ENCODE peak calls at places on chromosomes 12 and 14, in seven cellular contexts. Z, K, G, B, E, J and V are unnamed samples.

GRCh38 chr12:88503344-88503743 is 76.9 kb downstream of the KITLG start:
- DNase-seq in B (no peak), G (no peak), K (no peak), E (no peak), Z (no peak), J (no peak), V (no peak)

GRCh38 chr12:2959194-2959507 is at the start of gene TEAD4:
- DNase-seq in B (peak), K (peak), G (peak), J (no peak), Z (peak), E (no peak), V (peak)

GRCh38 chr14:93715279-93715927 is 72.9 kb downstream of the PRIMA1 start:
- DNase-seq in Z (no peak), J (no peak), G (no peak), B (no peak), E (no peak), K (peak), V (no peak)

GRCh38 chr14:22560638-22561365 is 28.2 kb downstream of the DAD1 start:
- DNase-seq in Z (no peak), K (peak), G (no peak), E (no peak), J (no peak), B (no peak), V (no peak)

GRCh38 chr12:116304621-116305020 is 27.1 kb upstream of the MED13L start:
- DNase-seq in E (no peak), G (no peak), K (no peak), Z (no peak), B (no peak), J (no peak), V (no peak)

GRCh38 chr12:119020377-119021360 is 39.3 kb downstream of the SRRM4 start:
- DNase-seq in E (no peak), K (peak), J (no peak), G (peak), Z (no peak), B (no peak), V (peak)

GRCh38 chr14:39102265-39102968 is 618 bp downstream of the SEC23A start:
- DNase-seq in J (no peak), B (no peak), K (peak), E (no peak), G (no peak), Z (no peak), V (no peak)

GRCh38 chr12:109951136-109951535 is 45.0 kb downstream of the GIT2 start:
- DNase-seq in Z (no peak), J (no peak), G (no peak), K (no peak), E (no peak), B (no peak), V (no peak)

GRCh38 chr14:104979758-104980591 is 1.8 kb upstream of the AHNAK2 start:
- DNase-seq in G (peak), B (peak), E (no peak), Z (peak), J (no peak), K (peak), V (peak)

GRCh38 chr12:79685068-79685467 is 5.7 kb downstream of the PAWR start:
- DNase-seq in K (no peak), Z (no peak), E (no peak), G (no peak), B (no peak), J (no peak), V (no peak)

GRCh38 chr14:99522457-99522891 is 41.3 kb downstream of the CCNK start:
- DNase-seq in E (no peak), Z (peak), B (no peak), G (no peak), K (no peak), J (no peak), V (peak)

GRCh38 chr12:42483534-42483857 is 106.0 kb downstream of the PRICKLE1 start:
- DNase-seq in E (no peak), G (no peak), B (no peak), Z (no peak), K (no peak), J (no peak), V (peak)

GRCh38 chr14:73723799-73724621 is 9.8 kb upstream of the PNMA1 start:
- DNase-seq in K (peak), E (no peak), B (peak), G (peak), J (no peak), Z (peak), V (peak)

GRCh38 chr12:6337958-6338406 is 3.9 kb downstream of the TNFRSF1A start:
- DNase-seq in K (no peak), B (no peak), Z (peak), E (no peak), G (no peak), J (no peak), V (no peak)

GRCh38 chr12:110702081-110702480 is 13.2 kb upstream of the HVCN1 start:
- DNase-seq in E (no peak), G (no peak), Z (no peak), J (no peak), K (no peak), B (no peak), V (no peak)

GRCh38 chr14:93520053-93520607 is 89.4 kb downstream of the UNC79 start:
- DNase-seq in Z (no peak), K (no peak), B (no peak), G (no peak), E (no peak), J (no peak), V (no peak)

GRCh38 chr14:32629146-32629545 is 300.0 kb downstream of the AKAP6 start:
- DNase-seq in K (no peak), E (no peak), G (no peak), B (no peak), Z (no peak), J (no peak), V (no peak)

GRCh38 chr14:49512147-49512551 is 74.0 kb downstream of the RPS29 start:
- DNase-seq in J (no peak), B (no peak), E (no peak), Z (no peak), K (no peak), G (no peak), V (no peak)

GRCh38 chr14:101200008-101200649 is 296.6 kb upstream of the RTL1 start:
- DNase-seq in E (no peak), J (no peak), Z (no peak), B (no peak), G (peak), K (no peak), V (no peak)

GRCh38 chr12:30756074-30756473 is 1.3 kb upstream of the CAPRIN2 start:
- DNase-seq in J (no peak), Z (peak), K (no peak), B (no peak), G (no peak), E (no peak), V (no peak)

GRCh38 chr12:15208871-15209656 is 12.2 kb downstream of the RERG start:
- DNase-seq in K (no peak), E (no peak), J (no peak), G (no peak), Z (no peak), B (no peak), V (no peak)

GRCh38 chr12:89980236-89980635 is 271.6 kb upstream of the ATP2B1 start:
- DNase-seq in Z (no peak), B (no peak), E (no peak), K (peak), J (no peak), G (no peak), V (no peak)

GRCh38 chr14:45716506-45716905 is 463.5 kb upstream of the MIS18BP1 start:
- DNase-seq in J (no peak), K (no peak), G (peak), E (no peak), B (no peak), Z (no peak), V (no peak)

GRCh38 chr14:98077176-98077575 is 1194.8 kb downstream of the BCL11B start:
- DNase-seq in G (no peak), B (no peak), Z (no peak), E (no peak), K (no peak), J (no peak), V (no peak)

GRCh38 chr14:95686935-95687334 is 709 bp downstream of the TCL1B start:
- DNase-seq in G (no peak), K (no peak), J (no peak), B (no peak), Z (no peak), E (no peak), V (no peak)

GRCh38 chr12:7994731-7995205 is 37.7 kb upstream of the FOXJ2 start:
- DNase-seq in E (no peak), J (no peak), K (no peak), B (no peak), G (peak), Z (no peak), V (no peak)

GRCh38 chr14:77144412-77145115 is 3.0 kb upstream of the ZDHHC22 start:
- DNase-seq in E (no peak), G (no peak), B (no peak), J (no peak), Z (no peak), K (no peak), V (no peak)

GRCh38 chr14:23863836-23864235 is 89.7 kb upstream of the DHRS4 start:
- DNase-seq in B (no peak), Z (no peak), K (no peak), E (no peak), G (no peak), J (no peak), V (no peak)

GRCh38 chr12:7542813-7543212 is 39.2 kb upstream of the CD163 start:
- DNase-seq in J (no peak), E (no peak), G (no peak), B (no peak), Z (no peak), K (no peak), V (no peak)

GRCh38 chr12:132392389-132393244 is 63.2 kb upstream of the GALNT9 start:
- DNase-seq in G (no peak), J (no peak), Z (no peak), B (no peak), K (no peak), E (no peak), V (peak)

GRCh38 chr14:103056322-103057027 is 874 bp downstream of the CDC42BPB start:
- DNase-seq in E (no peak), K (peak), B (peak), Z (peak), J (no peak), G (peak), V (peak)

GRCh38 chr12:46831335-46832083 is 5.7 kb upstream of the SLC38A4 start:
- DNase-seq in J (no peak), K (no peak), G (peak), E (no peak), Z (peak), B (peak), V (peak)

GRCh38 chr12:68012712-68013111 is 23.5 kb downstream of the IFNG-AS1 start:
- DNase-seq in G (no peak), B (no peak), J (no peak), Z (no peak), E (no peak), K (no peak), V (no peak)

GRCh38 chr12:64039285-64039871 is 182.7 kb downstream of the KICS2 start:
- DNase-seq in G (no peak), J (no peak), K (peak), Z (no peak), B (no peak), E (no peak), V (no peak)

GRCh38 chr12:113673524-113674238 is 202.0 kb upstream of the LHX5 start:
- DNase-seq in E (no peak), Z (no peak), B (no peak), K (no peak), J (no peak), G (no peak), V (no peak)

GRCh38 chr14:88937706-88938105 is 113.3 kb downstream of the TTC8 start:
- DNase-seq in J (no peak), G (no peak), Z (no peak), B (no peak), E (no peak), K (no peak), V (no peak)

DNA sequence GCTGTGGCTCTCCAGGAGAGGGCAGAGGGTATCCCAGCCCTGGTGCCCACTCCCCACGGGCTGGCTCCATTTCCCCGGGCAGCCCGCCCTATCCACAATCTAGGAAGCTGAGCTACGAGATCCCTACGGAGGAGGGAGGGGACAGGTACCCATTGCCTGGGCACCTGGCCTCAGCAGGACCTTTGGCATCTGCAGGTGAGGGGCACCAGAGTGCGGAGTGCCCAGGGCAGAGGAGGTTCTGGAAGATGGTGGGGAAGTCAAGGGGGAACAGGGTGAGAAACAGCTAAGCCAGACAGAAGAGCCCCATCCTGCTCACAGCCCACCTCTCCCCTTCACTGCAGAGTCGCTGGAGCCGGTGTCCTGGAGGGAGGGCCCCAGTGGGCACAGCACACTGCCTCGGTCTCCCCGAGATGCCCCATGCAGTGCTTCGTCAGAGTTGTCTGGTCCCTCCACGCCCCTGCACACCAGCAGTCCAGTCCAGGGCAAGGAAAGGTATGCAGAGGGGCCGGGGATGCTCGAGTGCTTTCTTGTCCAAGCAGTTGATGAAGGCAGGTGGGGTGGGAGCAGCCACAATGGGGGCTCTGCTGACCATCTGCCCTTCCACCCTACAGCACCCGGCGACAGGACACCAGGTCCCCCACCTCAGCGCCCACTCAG is 10.3 kb downstream of the TNS2 start:
- DNase-seq in J (no peak), G (no peak), E (no peak), Z (peak), B (no peak), K (no peak), V (peak)
- H3K27ac ChIP-seq in J (peak), G (no peak), E (no peak), Z (peak), B (peak), K (no peak), V (peak)

GRCh38 chr14:69358233-69358963 is 39.7 kb downstream of the ERH start:
- DNase-seq in G (no peak), K (no peak), B (no peak), J (no peak), Z (no peak), E (no peak), V (no peak)

GRCh38 chr14:69355155-69355954 is 42.7 kb downstream of the ERH start:
- DNase-seq in G (no peak), K (no peak), J (no peak), Z (peak), E (no peak), B (no peak), V (no peak)

GRCh38 chr14:69355955-69356321 is 42.2 kb downstream of the ERH start:
- DNase-seq in Z (peak), E (no peak), G (no peak), K (no peak), B (peak), J (no peak), V (no peak)

GRCh38 chr14:69357544-69358200 is 40.4 kb downstream of the ERH start:
- DNase-seq in J (no peak), E (no peak), Z (no peak), K (no peak), G (no peak), B (no peak), V (no peak)

GRCh38 chr14:69356903-69357543 is 41.1 kb downstream of the ERH start:
- DNase-seq in Z (no peak), E (no peak), J (no peak), G (no peak), K (no peak), B (no peak), V (no peak)
- H3K27ac ChIP-seq in Z (no peak), E (no peak), J (no peak), G (no peak), K (no peak), B (no peak), V (no peak)

DNA sequence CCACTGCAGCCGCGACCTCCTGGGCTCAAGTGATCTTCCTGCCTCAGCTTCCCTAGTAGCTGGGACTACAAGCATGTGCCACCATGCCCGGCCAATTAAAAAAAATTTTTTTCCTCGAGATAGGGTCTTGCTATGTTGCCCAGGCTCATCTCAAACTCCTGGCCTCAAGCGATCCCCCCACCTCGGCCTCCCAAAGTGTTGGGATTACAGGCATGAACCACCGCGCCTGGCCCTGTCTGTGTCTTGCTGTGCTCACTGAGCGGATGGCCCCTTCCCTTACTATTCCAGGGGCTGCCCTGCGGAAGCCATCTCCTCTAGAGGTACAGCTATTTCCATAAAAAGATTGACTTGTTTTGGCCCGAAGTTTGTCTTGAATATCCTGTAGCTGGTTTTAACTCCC is 20.1 kb downstream of the SNRNP35 start:
- DNase-seq in K (no peak), G (no peak), J (no peak), Z (no peak), B (no peak), E (no peak), V (no peak)
- H3K27ac ChIP-seq in K (no peak), G (no peak), J (peak), Z (peak), B (peak), E (no peak), V (peak)

GRCh38 chr14:54606631-54607133 is 39.8 kb downstream of the SAMD4A start:
- DNase-seq in G (no peak), B (peak), K (no peak), Z (peak), E (no peak), J (no peak), V (peak)

GRCh38 chr14:54610051-54610977 is 43.4 kb downstream of the SAMD4A start:
- DNase-seq in Z (no peak), G (no peak), B (no peak), E (no peak), J (no peak), K (no peak), V (no peak)

GRCh38 chr14:54606178-54606577 is 39.2 kb downstream of the SAMD4A start:
- DNase-seq in G (peak), E (no peak), B (no peak), K (no peak), J (no peak), Z (no peak), V (peak)

GRCh38 chr14:54614296-54614695 is 47.4 kb downstream of the SAMD4A start:
- DNase-seq in K (no peak), E (no peak), B (no peak), Z (no peak), G (no peak), J (no peak), V (no peak)

GRCh38 chr14:54609576-54609975 is 42.6 kb downstream of the SAMD4A start:
- DNase-seq in B (no peak), E (no peak), G (no peak), Z (no peak), K (no peak), J (no peak), V (no peak)
- H3K27ac ChIP-seq in B (no peak), E (no peak), G (no peak), Z (no peak), K (no peak), J (no peak), V (no peak)

GRCh38 chr14:74942608-74943007 is 12.8 kb downstream of the PGF start:
- DNase-seq in Z (no peak), J (no peak), G (no peak), B (no peak), E (no peak), K (no peak), V (no peak)

GRCh38 chr14:74938873-74939495 is 15.9 kb upstream of the RPS6KL1 start:
- DNase-seq in J (no peak), Z (no peak), G (no peak), K (no peak), E (no peak), B (no peak), V (no peak)

GRCh38 chr14:74942164-74942563 is 13.2 kb downstream of the PGF start:
- DNase-seq in G (no peak), J (no peak), K (no peak), Z (no peak), E (no peak), B (no peak), V (peak)

GRCh38 chr14:74940956-74941565 is 14.3 kb downstream of the PGF start:
- DNase-seq in K (no peak), J (no peak), B (no peak), G (no peak), Z (no peak), E (no peak), V (no peak)

DNA sequence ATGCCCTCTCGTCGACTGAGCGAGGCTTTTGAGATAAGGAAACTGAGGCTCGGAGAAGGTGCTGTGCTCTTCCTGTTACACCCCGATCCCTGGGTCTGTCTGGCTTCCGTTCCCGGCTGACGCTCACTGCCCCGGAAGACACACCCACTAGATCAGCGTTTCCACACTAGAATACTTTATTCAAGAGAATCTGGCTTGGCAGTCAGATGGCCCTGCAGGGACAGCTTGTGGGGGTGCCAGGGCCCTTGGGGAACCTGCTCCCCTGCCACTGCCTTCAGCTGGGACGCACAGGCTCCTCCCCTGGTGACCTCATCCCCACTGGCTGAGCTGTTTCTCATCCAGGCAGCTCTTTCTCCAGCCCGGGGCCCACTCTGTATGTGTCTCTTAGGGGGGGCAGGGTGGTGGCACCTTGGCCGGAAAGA is 13.7 kb downstream of the PGF start:
- DNase-seq in E (peak), K (no peak), G (no peak), Z (peak), J (peak), B (no peak), V (peak)
- H3K27ac ChIP-seq in E (peak), K (peak), G (no peak), Z (peak), J (peak), B (peak), V (peak)

GRCh38 chr12:108679282-108679681 is 45.6 kb upstream of the SELPLG start:
- DNase-seq in J (no peak), G (no peak), K (no peak), B (no peak), E (no peak), Z (no peak), V (no peak)

GRCh38 chr12:108681317-108681716 is 47.6 kb upstream of the SELPLG start:
- DNase-seq in Z (no peak), J (no peak), K (no peak), G (no peak), E (no peak), B (no peak), V (no peak)

GRCh38 chr12:108686753-108687152 is 44.6 kb downstream of the CORO1C start:
- DNase-seq in G (no peak), J (no peak), E (no peak), K (no peak), B (peak), Z (peak), V (peak)

GRCh38 chr12:108685469-108686247 is 45.7 kb downstream of the CORO1C start:
- DNase-seq in Z (no peak), E (no peak), K (no peak), B (no peak), J (no peak), G (no peak), V (no peak)

GRCh38 chr12:108683906-108684556 is 47.3 kb downstream of the CORO1C start:
- DNase-seq in B (no peak), Z (no peak), J (no peak), G (no peak), E (no peak), K (no peak), V (no peak)
- H3K27ac ChIP-seq in B (peak), Z (peak), J (no peak), G (no peak), E (no peak), K (no peak), V (peak)